ENCODE peak calls at places on chromosomes 11 and 22, in five cellular contexts. E is HCT116, Y is psoas muscle, I is GM23338, R is fibroblast of the aortic adventitia. X is an unnamed sample.

GRCh38 chr11:126608626-126609010 is 253.1 kb downstream of the ST3GAL4 start:
- DNase-seq in E (no peak), Y (no peak), I (no peak), R (no peak), X (no peak)

GRCh38 chr22:44276041-44276440 is 36.7 kb downstream of the SHISAL1 start:
- DNase-seq in E (no peak), Y (no peak), I (no peak), R (no peak), X (no peak)

GRCh38 chr11:26709057-26709456 is 12.8 kb downstream of the SLC5A12 start:
- DNase-seq in E (no peak), Y (no peak), I (no peak), R (no peak), X (no peak)

GRCh38 chr11:1151366-1152315 is 6.1 kb upstream of the MUC5AC start:
- DNase-seq in E (no peak), Y (peak), I (no peak), R (no peak), X (no peak)

GRCh38 chr22:47435204-47435487 is 672.7 kb downstream of the TBC1D22A start:
- DNase-seq in E (no peak), Y (no peak), I (no peak), R (no peak), X (no peak)

GRCh38 chr11:61749607-61750217 is 2.7 kb upstream of the MYRF start:
- DNase-seq in E (no peak), Y (no peak), I (peak), R (no peak), X (no peak)

GRCh38 chr22:20982563-20982882 is 426 bp downstream of the LZTR1 start:
- DNase-seq in E (no peak), Y (no peak), I (no peak), R (no peak), X (no peak)

GRCh38 chr22:25027052-25027525 is 74.6 kb downstream of the KIAA1671 start:
- DNase-seq in E (no peak), Y (no peak), I (no peak), R (no peak), X (no peak)

GRCh38 chr11:18745251-18745650 is 19.3 kb upstream of the IGSF22 start:
- DNase-seq in E (no peak), Y (no peak), I (peak), R (no peak), X (no peak)

GRCh38 chr22:37643225-37643847 is 3.9 kb downstream of the SH3BP1 start:
- DNase-seq in E (no peak), Y (peak), I (peak), R (peak), X (no peak)

GRCh38 chr11:116879789-116880402 is 42.5 kb upstream of the APOA1 start:
- DNase-seq in E (peak), Y (no peak), I (peak), R (peak), X (no peak)

GRCh38 chr11:110777765-110778164 is 65.5 kb upstream of the ARHGAP20 start:
- DNase-seq in E (no peak), Y (no peak), I (no peak), R (peak), X (no peak)

GRCh38 chr22:47340851-47341436 is 578.5 kb downstream of the TBC1D22A start:
- DNase-seq in E (no peak), Y (no peak), I (no peak), R (peak), X (no peak)

GRCh38 chr11:121321614-121322243 is 29.2 kb downstream of the SC5D start:
- DNase-seq in E (peak), Y (no peak), I (peak), R (peak), X (no peak)

GRCh38 chr22:41367039-41367679 is 14.6 kb upstream of the TEF start:
- DNase-seq in E (peak), Y (peak), I (peak), R (peak), X (no peak)
- TF ChIP-seq CTCF in E (peak), Y (peak), I (peak), R (peak), X (no peak)

GRCh38 chr11:65477271-65478029 is 21.4 kb upstream of the MALAT1 start:
- DNase-seq in E (no peak), Y (peak), I (peak), R (peak), X (peak)

GRCh38 chr11:65482306-65482850 is 16.5 kb upstream of the MALAT1 start:
- DNase-seq in E (no peak), Y (no peak), I (no peak), R (no peak), X (no peak)

GRCh38 chr11:65476632-65477270 is 22.1 kb upstream of the MALAT1 start:
- DNase-seq in E (no peak), Y (peak), I (no peak), R (peak), X (no peak)

GRCh38 chr11:65478411-65479183 is 20.2 kb upstream of the MALAT1 start:
- DNase-seq in E (no peak), Y (peak), I (no peak), R (peak), X (no peak)

GRCh38 chr11:65479184-65480145 is 19.4 kb upstream of the MALAT1 start:
- DNase-seq in E (no peak), Y (peak), I (peak), R (peak), X (no peak)
- TF ChIP-seq CTCF in E (peak), Y (peak), I (peak), R (peak), X (no peak)

GRCh38 chr11:34155057-34155758 is 49.8 kb downstream of the NAT10 start:
- DNase-seq in E (no peak), Y (no peak), I (no peak), R (no peak), X (no peak)
- TF ChIP-seq CTCF in E (no peak), Y (no peak), I (no peak), R (no peak), X (no peak)

GRCh38 chr22:45644714-45645113 is 26.9 kb upstream of the ATXN10 start:
- DNase-seq in E (no peak), Y (no peak), I (no peak), R (no peak), X (no peak)

GRCh38 chr22:45645150-45645525 is 26.5 kb upstream of the ATXN10 start:
- DNase-seq in E (no peak), Y (no peak), I (peak), R (no peak), X (no peak)

GRCh38 chr22:45647532-45648225 is 24.0 kb upstream of the ATXN10 start:
- DNase-seq in E (no peak), Y (no peak), I (no peak), R (no peak), X (no peak)

GRCh38 chr22:45648320-45649070 is 23.1 kb upstream of the ATXN10 start:
- DNase-seq in E (no peak), Y (no peak), I (no peak), R (no peak), X (no peak)

GRCh38 chr22:45645526-45646414 is 25.9 kb upstream of the ATXN10 start:
- DNase-seq in E (peak), Y (peak), I (peak), R (peak), X (no peak)
- TF ChIP-seq CTCF in E (peak), Y (peak), I (peak), R (peak), X (peak)